ENCODE peak calls at places on chromosomes 6 and 20, in five cellular contexts. P is OCI-LY7, X is neural progenitor cell, R is GM23338, O is MM.1S. N is an unnamed sample.

GRCh38 chr6:139378882-139379341 is 4.5 kb upstream of the CITED2 start:
- DNase-seq in X (no peak), O (no peak), R (no peak), P (no peak), N (peak; percentile 62)

GRCh38 chr6:156021746-156022396 is 566.2 kb upstream of the NOX3 start:
- DNase-seq in P (no peak), X (no peak), O (no peak), R (no peak), N (no peak)

GRCh38 chr6:168158280-168158979 is 79.4 kb upstream of the FRMD1 start:
- DNase-seq in P (no peak), O (no peak), X (no peak), R (no peak), N (no peak)

GRCh38 chr20:33438481-33438880 is 5.1 kb downstream of the SNTA1 start:
- DNase-seq in R (no peak), P (peak; percentile 54), O (peak; percentile 35), X (no peak), N (no peak)

GRCh38 chr20:4067600-4068261 is 52.4 kb upstream of the RNF24 start:
- DNase-seq in O (no peak), X (no peak), R (no peak), P (no peak), N (no peak)

GRCh38 chr6:163491901-163492300 is 77.4 kb downstream of the QKI start:
- DNase-seq in R (no peak), X (no peak), O (no peak), P (no peak), N (no peak)

GRCh38 chr20:48839518-48839917 is 11.7 kb upstream of the PREX1 start:
- DNase-seq in O (no peak), X (no peak), P (peak; percentile 50), R (peak; percentile 75), N (no peak)

GRCh38 chr20:36613974-36614373 is 8.4 kb downstream of the RAB5IF start:
- DNase-seq in X (no peak), P (no peak), O (no peak), R (no peak), N (no peak)

GRCh38 chr20:51244496-51244895 is 221.6 kb upstream of the KCNG1 start:
- DNase-seq in O (no peak), X (no peak), P (no peak), R (no peak), N (no peak)

GRCh38 chr6:118772886-118773285 is 121.1 kb upstream of the ASF1A start:
- DNase-seq in R (no peak), O (no peak), X (no peak), P (no peak), N (no peak)

GRCh38 chr20:7291319-7291943 is 523.9 kb downstream of the BMP2 start:
- DNase-seq in O (no peak), R (peak; percentile 18), X (no peak), P (no peak), N (no peak)

DNA sequence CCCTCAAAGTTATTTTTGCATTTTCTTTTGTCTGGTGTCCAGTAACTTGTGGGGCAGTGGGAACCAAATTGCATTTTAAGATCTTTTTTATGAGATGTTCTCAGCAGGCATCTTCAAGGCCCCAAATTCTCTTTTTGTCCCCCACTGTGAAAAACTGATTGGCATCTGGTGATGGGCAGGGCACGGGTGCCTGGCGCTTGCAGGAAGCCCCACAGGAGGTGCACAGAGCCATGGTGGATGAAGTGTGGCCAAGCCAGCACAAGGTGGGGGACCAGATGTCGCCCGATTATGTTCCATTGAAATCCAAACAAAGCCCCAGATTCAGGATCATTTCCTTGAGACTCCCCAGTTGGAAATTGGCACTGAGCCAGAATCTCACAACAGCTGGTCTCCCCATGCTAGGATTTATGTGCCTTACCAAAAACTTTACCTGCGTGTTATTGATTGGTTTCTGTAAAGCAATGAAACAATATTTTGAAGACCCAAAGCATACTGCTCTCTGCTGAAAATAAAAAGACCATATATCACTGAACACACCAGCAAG is 186.1 kb downstream of the ADAT2 start:
- DNase-seq in P (no peak), X (no peak), R (no peak), O (no peak), N (no peak)
- TF ChIP-seq CTCF in P (no peak), X (no peak), R (no peak), O (no peak), N (no peak)

GRCh38 chr6:15248451-15249370 is 2.8 kb downstream of the JARID2 start:
- DNase-seq in R (peak; percentile 97), P (peak; percentile 94), X (peak; percentile 99), O (peak; percentile 96), N (peak; percentile 99)
- H2AFZ ChIP-seq in R (no peak overlapping the region), P (peak overlapping the region; percentile 49), X (no peak overlapping the region), O (peak overlapping the region; percentile 52), N (peak overlapping the region; percentile 27)

GRCh38 chr20:59120919-59121318 is 42.7 kb upstream of the ZNF831 start:
- DNase-seq in X (no peak), O (no peak), R (no peak), P (peak; percentile 48), N (no peak)

GRCh38 chr20:59123011-59123676 is 40.5 kb upstream of the ZNF831 start:
- DNase-seq in X (no peak), O (no peak), P (peak; percentile 88), R (no peak), N (no peak)

GRCh38 chr20:59120491-59120890 is 43.1 kb upstream of the ZNF831 start:
- DNase-seq in P (peak; percentile 55), R (no peak), O (no peak), X (no peak), N (no peak)

GRCh38 chr20:59122377-59122932 is 41.2 kb upstream of the ZNF831 start:
- DNase-seq in P (peak; percentile 38), O (no peak), R (no peak), X (peak; percentile 10), N (no peak)

GRCh38 chr20:59121714-59122376 is 41.8 kb upstream of the ZNF831 start:
- DNase-seq in O (no peak), R (peak; percentile 88), X (peak; percentile 43), P (peak; percentile 31), N (no peak)
- TF ChIP-seq EZH2phosphoT487 in O (no peak), R (no peak), X (no peak), P (no peak), N (no peak)

DNA sequence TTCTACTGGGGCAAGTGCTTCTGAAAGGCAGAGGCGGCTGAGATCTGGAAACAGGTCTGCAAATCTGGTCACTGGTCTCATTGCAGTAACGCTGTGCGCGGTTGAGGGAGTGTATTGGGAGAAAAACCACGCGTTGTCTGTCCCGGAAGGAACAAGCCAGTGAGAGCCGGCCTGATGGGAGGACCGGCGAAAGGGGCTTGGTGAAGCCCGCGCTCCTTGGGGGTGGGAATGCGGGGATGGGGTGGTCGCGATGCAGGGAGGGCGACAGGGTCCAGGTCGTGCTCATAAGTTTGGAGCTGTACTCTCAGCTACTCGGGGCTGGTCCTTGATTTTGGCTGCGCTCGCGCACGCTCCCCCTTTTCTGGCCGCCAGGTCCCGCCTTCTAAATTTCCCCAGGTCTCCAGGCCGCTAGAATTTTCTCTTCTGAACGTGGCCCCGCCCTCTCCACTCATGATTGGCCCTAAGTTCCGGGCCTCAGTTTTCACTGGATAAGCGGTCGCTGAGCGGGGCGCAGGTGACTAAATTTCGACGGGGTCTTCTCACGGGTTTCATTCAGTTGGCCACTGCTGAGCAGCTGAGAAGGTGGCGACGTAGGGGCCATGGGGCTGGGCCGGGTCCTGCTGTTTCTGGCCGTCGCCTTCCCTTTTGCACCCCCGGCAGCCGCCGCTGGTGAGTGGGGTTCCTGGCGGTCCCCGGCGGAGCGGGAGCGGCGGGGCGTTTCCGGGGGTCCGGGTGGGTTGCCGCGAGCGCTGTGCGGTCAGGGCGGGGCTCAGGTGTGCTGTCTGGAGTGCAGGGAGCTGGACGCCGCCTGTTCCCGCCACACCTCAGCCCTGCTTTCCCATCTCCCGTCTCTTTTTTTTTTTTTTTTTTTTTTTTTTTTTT is at the start of gene MICB:
- DNase-seq in X (peak; percentile 94), O (peak; percentile 71), R (peak; percentile 99), P (peak; percentile 86), N (peak; percentile 73)
- TF ChIP-seq CTCF in X (no peak), O (no peak), R (no peak), P (no peak), N (no peak)

DNA sequence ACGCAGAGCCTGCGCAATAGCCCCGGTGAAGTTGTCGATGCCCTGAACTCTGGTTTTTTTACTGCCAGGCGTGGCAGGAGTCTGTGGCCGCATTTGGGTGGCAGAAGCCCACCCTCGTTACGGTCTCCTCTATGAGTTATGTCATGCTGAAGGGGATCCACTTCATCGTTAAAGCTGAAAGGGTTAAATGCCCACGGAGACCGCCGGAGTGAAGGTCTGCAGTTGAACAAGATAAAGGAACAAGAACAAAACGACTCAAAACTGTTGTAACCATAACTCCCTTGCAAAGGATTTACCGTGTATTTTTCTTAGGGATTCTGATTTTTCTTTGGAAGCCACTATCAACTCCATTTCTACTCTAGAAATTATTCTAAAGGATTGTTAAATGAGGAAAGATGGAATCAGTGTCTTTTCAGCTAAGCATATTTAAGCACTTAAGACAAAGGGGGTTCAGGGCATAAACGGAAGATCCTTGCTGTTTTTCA is 501 bp upstream of the ELOVL5 start:
- DNase-seq in O (no peak), X (no peak), P (no peak), R (no peak), N (no peak)
- H2AFZ ChIP-seq in O (peak overlapping the region; percentile 98), X (peak overlapping the region; percentile 65), P (peak overlapping the region; percentile 97), R (peak overlapping the region; percentile 99), N (peak overlapping the region; percentile 63)

GRCh38 chr6:89941031-89941775 is 46.9 kb downstream of the GJA10 start:
- DNase-seq in P (no peak), X (no peak), R (no peak), O (no peak), N (peak; percentile 14)
- TF ChIP-seq EZH2phosphoT487 in P (no peak), X (no peak), R (no peak), O (no peak), N (peak; percentile 72)

GRCh38 chr6:101395345-101395744 is 1.8 kb downstream of the GRIK2 start:
- DNase-seq in R (no peak), O (no peak), X (no peak), P (no peak), N (no peak)
- TF ChIP-seq CTCF in R (peak; percentile 15), O (peak; percentile 22), X (no peak), P (peak; percentile 50), N (peak; percentile 34)

DNA sequence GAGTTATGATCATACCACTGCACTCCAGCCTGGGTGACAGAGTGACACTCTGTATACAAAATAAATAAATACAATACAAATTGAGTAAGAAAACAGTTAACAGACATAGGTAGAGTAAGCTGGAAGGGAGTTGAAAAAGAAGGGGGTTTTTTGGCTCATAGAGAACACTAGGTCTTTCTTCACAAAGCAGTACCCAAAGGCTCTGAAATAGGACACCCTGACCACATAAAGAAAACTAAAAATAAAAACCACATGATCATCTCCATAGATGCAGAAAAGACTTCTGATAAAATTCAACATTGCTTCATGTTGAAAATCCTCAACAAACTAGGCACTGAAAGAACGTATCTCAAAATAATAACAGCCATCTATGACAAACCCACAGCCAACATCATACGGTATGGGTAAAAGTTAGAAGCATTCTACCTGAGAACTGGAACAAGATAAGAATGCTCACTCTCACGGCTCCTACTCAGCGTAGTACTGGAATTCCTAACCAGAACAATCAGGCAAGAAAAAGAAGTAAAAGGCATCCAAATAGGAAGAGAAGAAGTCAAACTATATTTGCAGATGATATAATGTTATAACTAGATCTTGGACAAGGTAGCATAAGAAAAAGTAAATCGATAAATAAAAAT is 48.6 kb downstream of the TOMM6 start:
- DNase-seq in X (no peak), P (no peak), O (peak; percentile 43), R (no peak), N (no peak)
- H2AFZ ChIP-seq in X (no peak overlapping the region), P (no peak overlapping the region), O (no peak overlapping the region), R (no peak overlapping the region), N (no peak overlapping the region)